ENCODE peak calls at places on chromosomes 13 and 19, in ten cellular contexts. H is CD4-positive, alpha-beta T cell; W is HCT116; D is HEK293T; E is BE2C; R is endodermal cell; P is AG10803; A is activated T-helper 2 cell treated with anti-CD3 and anti-CD28 coated beads, Interferon-gamma antibody, Interleukin-2, Interleukin-4, amounts not matched to agents 10 μg/mL and 5 μg/mL and 100 μg/mL, durations not matched to agents 14 hours and 24 hours and 36 hours; X is aorta; Z is stromal cell of bone marrow. Q is an unnamed sample.

GRCh38 chr19:50607874-50608785 is 31.6 kb downstream of the SYT3 start:
- DNase-seq in H (peak; percentile 67), W (peak; percentile 13), D (peak; percentile 98), E (peak; percentile 98), R (peak; percentile 99), P (peak; percentile 48), A (peak; percentile 77), X (peak; percentile 65), Z (peak; percentile 26), Q (peak; percentile 98)

GRCh38 chr13:113927661-113928581 is 46.0 kb downstream of the C13orf46 start:
- DNase-seq in H (no peak), W (no peak), D (no peak), E (no peak), R (peak; percentile 40), P (peak; percentile 100), A (no peak), X (peak; percentile 65), Z (peak; percentile 95), Q (no peak)

GRCh38 chr13:76934671-76935070 is 13.6 kb upstream of the ACOD1 start:
- DNase-seq in H (no peak), W (no peak), D (no peak), E (no peak), R (no peak), P (peak; percentile 36), A (no peak), X (no peak), Z (no peak), Q (peak; percentile 10)

GRCh38 chr19:17404621-17405249 is 695 bp downstream of the BST2 start:
- DNase-seq in H (no peak), W (no peak), D (no peak), E (no peak), R (no peak), P (no peak), A (no peak), X (no peak), Z (no peak), Q (no peak)

GRCh38 chr13:106311004-106311403 is 224.5 kb downstream of the EFNB2 start:
- DNase-seq in H (no peak), W (no peak), D (no peak), E (no peak), R (no peak), P (no peak), A (no peak), X (no peak), Z (no peak), Q (no peak)

GRCh38 chr13:26457212-26457611 is 100.3 kb upstream of the WASF3 start:
- DNase-seq in H (no peak), W (no peak), D (no peak), E (no peak), R (no peak), P (no peak), A (no peak), X (no peak), Z (no peak), Q (no peak)

GRCh38 chr19:50252111-50252886 is 48.9 kb downstream of the MYH14 start:
- DNase-seq in H (no peak), W (no peak), D (no peak), E (peak; percentile 48), R (peak; percentile 90), P (no peak), A (no peak), X (peak; percentile 29), Z (no peak), Q (peak; percentile 65)

GRCh38 chr19:51799311-51799997 is 4.5 kb downstream of the FPR3 start:
- DNase-seq in H (no peak), W (no peak), D (no peak), E (peak; percentile 52), R (no peak), P (peak; percentile 99), A (no peak), X (peak; percentile 94), Z (peak; percentile 97), Q (no peak)

GRCh38 chr13:28316129-28316528 is 177.8 kb downstream of the PAN3 start:
- DNase-seq in H (no peak), W (no peak), D (no peak), E (no peak), R (no peak), P (no peak), A (no peak), X (no peak), Z (no peak), Q (no peak)

GRCh38 chr19:42283248-42284065 is 14.4 kb downstream of the CIC start:
- DNase-seq in H (peak; percentile 96), W (peak; percentile 69), D (peak; percentile 91), E (peak; percentile 98), R (peak; percentile 97), P (peak; percentile 92), A (peak; percentile 91), X (peak; percentile 97), Z (peak; percentile 88), Q (peak; percentile 96)

GRCh38 chr13:43815204-43815603 is 28.4 kb upstream of the ENOX1 start:
- DNase-seq in H (no peak), W (no peak), D (peak; percentile 56), E (peak; percentile 52), R (no peak), P (peak; percentile 82), A (no peak), X (no peak), Z (peak; percentile 16), Q (peak; percentile 64)

GRCh38 chr13:90623318-90624011 is 724.0 kb upstream of the MIR17HG start:
- DNase-seq in H (no peak), W (no peak), D (no peak), E (no peak), R (no peak), P (no peak), A (no peak), X (no peak), Z (no peak), Q (no peak)

GRCh38 chr13:112729408-112729807 is 39.6 kb downstream of the ATP11A start:
- DNase-seq in H (no peak), W (no peak), D (no peak), E (no peak), R (peak; percentile 44), P (no peak), A (no peak), X (no peak), Z (no peak), Q (peak; percentile 42)

GRCh38 chr19:16548956-16549355 is 6.7 kb upstream of the CHERP start:
- DNase-seq in H (no peak), W (no peak), D (no peak), E (no peak), R (no peak), P (no peak), A (no peak), X (no peak), Z (no peak), Q (no peak)

GRCh38 chr19:10870501-10870954 is 825 bp upstream of the CARM1 start:
- DNase-seq in H (no peak), W (no peak), D (no peak), E (no peak), R (no peak), P (no peak), A (no peak), X (no peak), Z (no peak), Q (no peak)

GRCh38 chr19:40800339-40800996 is 1.5 kb downstream of the EGLN2 start:
- DNase-seq in H (no peak), W (no peak), D (no peak), E (no peak), R (no peak), P (no peak), A (no peak), X (no peak), Z (no peak), Q (no peak)

GRCh38 chr13:50323440-50324070 is 308.3 kb downstream of the KCNRG start:
- DNase-seq in H (no peak), W (peak; percentile 12), D (no peak), E (no peak), R (no peak), P (peak; percentile 91), A (no peak), X (no peak), Z (peak; percentile 91), Q (no peak)

Q was measured in mesendoderm.